ENCODE peak calls at places on chromosome 3, in eight cellular contexts. Y, P, S, R, M, G, A and H are unnamed samples.

GRCh38 chr3:120173056-120173675 is 78.9 kb upstream of the GSK3B start:
- DNase-seq in A (no peak), S (no peak), M (no peak), G (no peak), Y (peak), P (no peak), R (no peak), H (no peak)

GRCh38 chr3:115999598-115999997 is 376.3 kb downstream of the GAP43 start:
- DNase-seq in G (no peak), P (no peak), S (no peak), M (no peak), Y (no peak), R (no peak), A (no peak), H (no peak)

GRCh38 chr3:141181191-141181590 is 50.4 kb upstream of the PXYLP1 start:
- DNase-seq in M (no peak), R (no peak), Y (no peak), A (no peak), S (no peak), G (no peak), P (no peak), H (no peak)

GRCh38 chr3:120203016-120203415 is 82.0 kb downstream of the GPR156 start:
- DNase-seq in P (peak), G (no peak), A (no peak), S (peak), R (no peak), Y (peak), M (no peak), H (no peak)

GRCh38 chr3:195591220-195591619 is 7.5 kb upstream of the APOD start:
- DNase-seq in S (no peak), Y (no peak), P (no peak), M (no peak), G (no peak), R (no peak), A (no peak), H (no peak)

GRCh38 chr3:123540285-123540684 is 44.6 kb downstream of the HACD2 start:
- DNase-seq in A (no peak), R (no peak), P (no peak), Y (peak), M (no peak), S (no peak), G (no peak), H (no peak)

GRCh38 chr3:46020766-46021510 is 6.3 kb downstream of the XCR1 start:
- DNase-seq in P (no peak), R (no peak), G (no peak), A (no peak), M (no peak), S (no peak), Y (no peak), H (no peak)

GRCh38 chr3:13028010-13028821 is 45.0 kb downstream of the IQSEC1 start:
- DNase-seq in P (no peak), S (no peak), A (no peak), G (no peak), R (no peak), Y (no peak), M (no peak), H (no peak)

GRCh38 chr3:354433-354832 is 157.9 kb downstream of the CHL1 start:
- DNase-seq in P (no peak), S (peak), R (peak), Y (peak), M (peak), A (no peak), G (no peak), H (peak)